ENCODE peak calls at places on chromosomes 5 and 9, in four cellular contexts. B is GM23338, F is HCT116, P is colonic mucosa. T is an unnamed sample.
A peak's percentile ranks its signal among the peaks of the same experiment; 100 is the strongest.

GRCh38 chr9:80157128-80157527 is 585.4 kb downstream of the TLE4 start:
- DNase-seq in B (no peak), F (no peak), P (no peak), T (no peak)

GRCh38 chr5:154816891-154817492 is 33.4 kb downstream of the FAXDC2 start:
- DNase-seq in B (no peak), F (no peak), P (no peak), T (no peak)

GRCh38 chr9:113579270-113580040 is 115.9 kb downstream of the RGS3 start:
- DNase-seq in B (no peak), F (no peak), P (no peak), T (no peak)

GRCh38 chr5:178205010-178205748 is 846 bp downstream of the HNRNPAB start:
- DNase-seq in B (peak; percentile 82), F (no peak), P (peak; percentile 94), T (peak; percentile 96)

GRCh38 chr9:98575379-98576346 is 133.1 kb downstream of the GABBR2 start:
- DNase-seq in B (no peak), F (no peak), P (no peak), T (peak; percentile 54)

GRCh38 chr5:96687812-96688453 is 25.8 kb downstream of the CAST start:
- DNase-seq in B (peak; percentile 56), F (peak; percentile 39), P (no peak), T (peak; percentile 80)

GRCh38 chr5:103258957-103259704 is 568 bp downstream of the MACIR start:
- DNase-seq in B (peak; percentile 83), F (no peak), P (peak; percentile 70), T (peak; percentile 52)

GRCh38 chr5:29939988-29940387 is 1253.5 kb upstream of the CDH6 start:
- DNase-seq in B (no peak), F (no peak), P (no peak), T (no peak)

GRCh38 chr9:102911185-102911584 is 83.9 kb upstream of the CYLC2 start:
- DNase-seq in B (no peak), F (no peak), P (no peak), T (no peak)

GRCh38 chr9:105662184-105663104 is at the start of gene TAL2:
- DNase-seq in B (no peak), F (no peak), P (no peak), T (no peak)

GRCh38 chr9:128927731-128928411 is 7.1 kb downstream of the PHYHD1 start:
- DNase-seq in B (peak; percentile 88), F (peak; percentile 42), P (peak; percentile 53), T (peak; percentile 89)

GRCh38 chr5:122846051-122846567 is 696 bp downstream of the SNX24 start:
- DNase-seq in B (peak; percentile 23), F (no peak), P (no peak), T (peak; percentile 87)

GRCh38 chr9:31355965-31356364 is 1028.5 kb upstream of the ACO1 start:
- DNase-seq in B (no peak), F (no peak), P (no peak), T (no peak)

GRCh38 chr5:81265101-81265500 is 32.0 kb downstream of the CKMT2 start:
- DNase-seq in B (no peak), F (no peak), P (no peak), T (no peak)

GRCh38 chr5:142770650-142771609 is 753 bp downstream of the ARHGAP26 start:
- DNase-seq in B (peak; percentile 81), F (no peak), P (peak; percentile 68), T (peak; percentile 54)

GRCh38 chr5:80238078-80238477 is 17.8 kb downstream of the SERINC5 start:
- DNase-seq in B (no peak), F (no peak), P (no peak), T (no peak)

GRCh38 chr5:110333384-110333783 is 393.1 kb downstream of the TMEM232 start:
- DNase-seq in B (peak; percentile 86), F (peak; percentile 3), P (no peak), T (no peak)

GRCh38 chr5:84204772-84205171 is 179.9 kb downstream of the EDIL3 start:
- DNase-seq in B (no peak), F (no peak), P (no peak), T (no peak)

GRCh38 chr5:1106385-1107166 is 5.3 kb downstream of the SLC12A7 start:
- DNase-seq in B (no peak), F (no peak), P (no peak), T (no peak)

GRCh38 chr5:60395712-60396329 is 304.1 kb downstream of the DEPDC1B start:
- DNase-seq in B (peak; percentile 43), F (no peak), P (no peak), T (no peak)

GRCh38 chr9:129557192-129558036 is 63.5 kb downstream of the C9orf50 start:
- DNase-seq in B (peak; percentile 99), F (peak; percentile 89), P (no peak), T (no peak)

GRCh38 chr5:88883059-88883565 is at the start of gene MEF2C:
- DNase-seq in B (peak; percentile 59), F (peak; percentile 56), P (peak; percentile 74), T (peak; percentile 41)

GRCh38 chr9:107872457-107873192 is 383.1 kb upstream of the KLF4 start:
- DNase-seq in B (peak; percentile 70), F (no peak), P (no peak), T (no peak)

GRCh38 chr5:148020247-148020646 is 43.5 kb upstream of the SPINK5 start:
- DNase-seq in B (no peak), F (no peak), P (no peak), T (no peak)

DNA sequence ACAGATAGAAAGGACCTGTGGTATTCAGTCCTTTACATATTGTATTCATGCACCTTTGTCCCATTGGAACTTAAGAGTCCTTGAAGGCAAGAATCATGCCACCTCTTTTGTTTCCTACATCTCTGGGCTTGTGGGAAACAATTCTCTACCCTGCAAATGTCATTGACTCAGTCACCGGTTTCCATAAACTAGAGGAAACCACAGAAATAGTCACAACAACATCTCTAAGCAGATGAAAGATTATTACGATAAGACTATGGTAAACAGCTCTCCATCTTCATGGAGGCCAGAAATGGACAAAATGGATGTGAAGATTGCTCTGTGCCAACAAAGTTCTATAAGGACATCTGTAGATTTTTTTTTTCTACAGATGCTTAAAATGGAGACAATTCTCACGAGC is 165.5 kb downstream of the PIK3R1 start:
- DNase-seq in B (no peak), F (no peak), P (no peak), T (no peak)
- H3K27ac ChIP-seq in B (no peak overlapping the region), F (no peak overlapping the region), P (no peak overlapping the region), T (no peak overlapping the region)

DNA sequence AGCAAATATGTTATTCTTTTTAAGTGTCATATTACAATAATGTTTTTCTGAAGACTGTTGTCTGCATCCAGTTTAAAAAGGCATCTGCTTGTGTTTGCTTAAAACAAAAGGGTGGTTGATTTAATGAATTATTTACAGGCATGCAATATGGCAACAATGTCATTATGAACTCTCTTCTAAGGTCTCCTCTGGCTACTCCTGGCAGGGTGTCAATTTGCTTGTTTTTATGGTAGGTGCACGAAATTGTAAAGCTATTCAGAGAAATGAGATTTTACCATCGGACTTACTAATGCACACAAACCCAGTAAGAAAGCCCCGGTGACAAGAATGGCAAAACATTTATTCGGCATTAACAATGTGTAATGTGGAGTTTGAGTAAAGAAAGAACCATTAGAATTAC is 539.8 kb upstream of the ZNF608 start:
- DNase-seq in B (no peak), F (no peak), P (no peak), T (no peak)
- TF ChIP-seq CTCF in B (no peak), F (no peak), P (no peak), T (no peak)

GRCh38 chr9:1009101-1009707 is 32.7 kb downstream of the DMRT3 start:
- DNase-seq in B (peak; percentile 84), F (peak; percentile 51), P (peak; percentile 86), T (peak; percentile 42)
- H3K27ac ChIP-seq in B (no peak overlapping the region), F (no peak overlapping the region), P (no peak overlapping the region), T (no peak overlapping the region)

DNA sequence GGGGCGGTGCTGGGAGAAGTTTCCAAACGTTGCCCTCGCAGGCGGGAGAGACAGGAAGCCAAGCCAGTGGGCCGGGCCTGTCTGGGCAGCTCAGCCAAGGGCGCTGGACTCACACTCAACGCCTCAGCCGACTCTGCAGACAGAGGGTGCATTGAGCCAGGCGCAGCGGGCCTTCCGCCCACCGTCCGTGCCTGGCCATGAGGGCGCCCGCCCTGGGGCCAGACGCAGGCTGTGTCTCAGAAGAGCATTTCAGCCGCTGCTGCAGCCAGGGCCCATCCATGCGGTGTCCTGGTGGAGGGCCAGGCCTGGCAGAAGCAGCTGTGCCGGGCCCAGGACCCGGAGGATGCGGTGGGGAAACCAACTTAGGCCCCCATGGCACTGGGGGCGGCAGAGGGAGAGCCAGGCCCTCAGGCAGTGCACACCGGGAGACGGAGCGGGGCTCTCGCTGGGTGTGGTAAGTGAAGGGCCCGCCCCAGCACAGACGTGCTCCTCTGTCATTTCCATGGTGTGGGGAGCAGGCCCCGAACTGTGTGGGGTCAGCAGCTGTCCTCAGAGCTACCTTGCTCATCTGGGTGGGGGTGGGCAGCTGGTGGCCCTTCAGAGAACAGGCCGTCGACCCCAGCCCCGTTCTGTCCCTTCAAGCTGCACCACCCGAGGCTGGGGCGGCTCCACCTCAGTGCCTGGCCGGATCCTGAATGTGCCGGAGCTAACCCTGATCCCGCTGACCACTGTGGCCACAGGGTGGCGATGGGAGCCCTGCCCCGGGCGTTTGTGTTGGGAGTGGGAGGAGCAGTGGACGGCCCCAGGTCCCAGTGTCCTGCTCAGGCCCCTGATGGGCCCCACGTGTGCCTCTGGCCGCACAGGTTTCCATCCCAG is 18.0 kb downstream of the DNLZ start:
- DNase-seq in B (peak; percentile 80), F (no peak), P (peak; percentile 61), T (no peak)
- TF ChIP-seq CTCF in B (peak; percentile 51), F (no peak), P (peak; percentile 36), T (no peak)

GRCh38 chr5:3883014-3883413 is 287.4 kb downstream of the IRX1 start:
- DNase-seq in B (no peak), F (no peak), P (no peak), T (no peak)
- H3K27ac ChIP-seq in B (no peak overlapping the region), F (no peak overlapping the region), P (no peak overlapping the region), T (no peak overlapping the region)